ENCODE peak calls at places on chromosomes 1 and 21, in ten cellular contexts. T is G401, Y is psoas muscle, N is neural crest cell, A is body of pancreas, I is HT-29, X is small intestine, O is GM23338, S is Caki2, C is C1 segment of cervical spinal cord. F is an unnamed sample.

GRCh38 chr1:92601044-92601443 is 114.3 kb upstream of the GFI1 start:
- DNase-seq in T (no peak), Y (no peak), N (no peak), A (no peak), I (no peak), X (no peak), O (no peak), S (no peak), C (no peak), F (no peak)

GRCh38 chr1:36512842-36513241 is 30.1 kb upstream of the CSF3R start:
- DNase-seq in T (no peak), Y (no peak), N (no peak), A (no peak), I (no peak), X (no peak), O (no peak), S (no peak), C (no peak), F (no peak)

GRCh38 chr21:33578959-33579542 is 9.4 kb downstream of the DONSON start:
- DNase-seq in T (no peak), Y (no peak), N (no peak), A (no peak), I (no peak), X (no peak), O (no peak), S (peak; percentile 19), C (no peak), F (no peak)

GRCh38 chr1:111441573-111442192 is 7.4 kb downstream of the WDR77 start:
- DNase-seq in T (peak; percentile 4), Y (no peak), N (peak; percentile 32), A (peak; percentile 7), I (peak; percentile 47), X (peak; percentile 16), O (peak; percentile 82), S (no peak), C (no peak), F (peak; percentile 63)

GRCh38 chr1:32957017-32957416 is 7.6 kb downstream of the RNF19B start:
- DNase-seq in T (no peak), Y (no peak), N (no peak), A (no peak), I (no peak), X (no peak), O (no peak), S (no peak), C (no peak), F (no peak)

GRCh38 chr1:235734335-235734734 is 84.8 kb upstream of the GNG4 start:
- DNase-seq in T (no peak), Y (no peak), N (no peak), A (no peak), I (no peak), X (no peak), O (no peak), S (no peak), C (no peak), F (peak; percentile 52)

GRCh38 chr1:92085727-92086126 is 5.6 kb downstream of the BTBD8 start:
- DNase-seq in T (no peak), Y (no peak), N (no peak), A (no peak), I (no peak), X (no peak), O (peak; percentile 30), S (peak; percentile 14), C (no peak), F (no peak)

GRCh38 chr1:234331511-234331910 is 41.7 kb upstream of the COA6 start:
- DNase-seq in T (no peak), Y (no peak), N (no peak), A (no peak), I (no peak), X (no peak), O (no peak), S (no peak), C (no peak), F (no peak)

GRCh38 chr1:206971029-206971655 is 882 bp upstream of the FCAMR start:
- DNase-seq in T (no peak), Y (no peak), N (no peak), A (peak; percentile 20), I (no peak), X (no peak), O (no peak), S (no peak), C (no peak), F (no peak)

GRCh38 chr1:7406641-7407546 is 364.2 kb upstream of the VAMP3 start:
- DNase-seq in T (no peak), Y (no peak), N (peak; percentile 0), A (no peak), I (no peak), X (no peak), O (no peak), S (no peak), C (no peak), F (no peak)

GRCh38 chr1:66405046-66405445 is 128.9 kb upstream of the SGIP1 start:
- DNase-seq in T (no peak), Y (no peak), N (no peak), A (no peak), I (no peak), X (no peak), O (no peak), S (no peak), C (no peak), F (no peak)

GRCh38 chr1:167618366-167618765 is 11.7 kb upstream of the RCSD1 start:
- DNase-seq in T (no peak), Y (no peak), N (no peak), A (no peak), I (no peak), X (no peak), O (no peak), S (no peak), C (no peak), F (no peak)